ENCODE peak calls at places on chromosomes 4 and X, in four cellular contexts. S is HepG2, U is K562, G is H1. L is an unnamed sample.

GRCh38 chrX:56987741-56988140 is 7.6 kb downstream of the SPIN3 start:
- DNase-seq in S (no peak), G (no peak), U (no peak), L (no peak)

GRCh38 chr4:54658321-54659093 is 750 bp downstream of the KIT start:
- DNase-seq in U (peak; percentile 55), S (peak; percentile 14), G (peak; percentile 78), L (peak; percentile 13)

GRCh38 chrX:81308086-81308852 is 106.4 kb downstream of the SH3BGRL start:
- DNase-seq in S (no peak), U (no peak), G (no peak), L (no peak)

GRCh38 chr4:155854597-155855226 is 11.4 kb downstream of the ASIC5 start:
- DNase-seq in G (no peak), S (no peak), U (no peak), L (no peak)

GRCh38 chrX:100874240-100874798 is at the start of gene NOX1:
- DNase-seq in U (no peak), S (no peak), G (no peak), L (no peak)

GRCh38 chr4:14196141-14196540 is 568.6 kb upstream of the BOD1L1 start:
- DNase-seq in S (no peak), U (peak; percentile 8), G (peak; percentile 76), L (no peak)

GRCh38 chrX:45850775-45851433 is 650.2 kb upstream of the DIPK2B start:
- DNase-seq in U (no peak), S (peak; percentile 6), G (peak; percentile 48), L (no peak)

GRCh38 chr4:15778742-15779231 is 659 bp downstream of the CD38 start:
- DNase-seq in U (no peak), G (peak; percentile 53), S (no peak), L (no peak)

GRCh38 chr4:57148177-57148576 is 38.0 kb upstream of the IGFBP7 start:
- DNase-seq in S (no peak), U (no peak), G (no peak), L (no peak)

DNA sequence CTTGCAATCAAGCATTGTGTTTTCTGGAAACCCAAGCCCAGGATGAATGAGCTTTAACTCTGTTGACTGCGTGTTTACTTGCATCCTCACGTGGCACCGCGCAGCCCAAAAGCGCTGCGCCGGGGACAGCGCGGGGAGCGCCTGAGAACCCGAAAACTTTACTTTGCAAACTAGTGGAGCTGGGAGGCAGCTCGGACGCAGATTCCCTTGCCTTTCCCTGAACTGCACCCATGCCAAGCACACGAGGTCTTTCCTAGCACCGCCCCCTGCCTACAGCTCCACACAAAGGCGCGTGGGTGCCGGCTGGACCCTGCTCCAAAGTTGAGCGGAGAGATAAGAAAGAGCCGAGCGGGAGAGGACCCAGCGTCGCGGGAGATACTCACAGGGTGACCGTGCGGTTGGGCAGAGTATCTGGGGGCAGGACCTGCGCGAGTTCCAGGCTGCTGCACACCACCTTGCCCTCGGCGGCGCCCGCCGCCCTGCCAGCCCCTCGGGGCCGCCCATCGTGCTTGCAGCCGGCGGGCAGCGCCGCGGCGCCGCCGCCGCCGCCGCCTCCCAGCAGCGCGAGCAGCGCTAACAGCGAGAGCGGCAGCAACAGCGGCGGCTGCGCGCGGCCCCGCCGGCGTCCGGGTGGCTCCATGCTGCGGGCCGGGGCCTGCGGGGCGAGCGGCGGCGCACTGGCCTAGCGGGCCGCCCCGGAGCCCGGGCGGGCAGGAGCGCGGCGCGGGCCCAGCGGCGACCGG is 550 bp downstream of the ADGRA3 start:
- DNase-seq in U (peak; percentile 17), G (peak; percentile 76), S (peak; percentile 86), L (no peak)
- H3K4me2 ChIP-seq in U (no peak overlapping the region), G (peak overlapping the region; percentile 98), S (peak overlapping the region; percentile 76), L (peak overlapping the region; percentile 87)

DNA sequence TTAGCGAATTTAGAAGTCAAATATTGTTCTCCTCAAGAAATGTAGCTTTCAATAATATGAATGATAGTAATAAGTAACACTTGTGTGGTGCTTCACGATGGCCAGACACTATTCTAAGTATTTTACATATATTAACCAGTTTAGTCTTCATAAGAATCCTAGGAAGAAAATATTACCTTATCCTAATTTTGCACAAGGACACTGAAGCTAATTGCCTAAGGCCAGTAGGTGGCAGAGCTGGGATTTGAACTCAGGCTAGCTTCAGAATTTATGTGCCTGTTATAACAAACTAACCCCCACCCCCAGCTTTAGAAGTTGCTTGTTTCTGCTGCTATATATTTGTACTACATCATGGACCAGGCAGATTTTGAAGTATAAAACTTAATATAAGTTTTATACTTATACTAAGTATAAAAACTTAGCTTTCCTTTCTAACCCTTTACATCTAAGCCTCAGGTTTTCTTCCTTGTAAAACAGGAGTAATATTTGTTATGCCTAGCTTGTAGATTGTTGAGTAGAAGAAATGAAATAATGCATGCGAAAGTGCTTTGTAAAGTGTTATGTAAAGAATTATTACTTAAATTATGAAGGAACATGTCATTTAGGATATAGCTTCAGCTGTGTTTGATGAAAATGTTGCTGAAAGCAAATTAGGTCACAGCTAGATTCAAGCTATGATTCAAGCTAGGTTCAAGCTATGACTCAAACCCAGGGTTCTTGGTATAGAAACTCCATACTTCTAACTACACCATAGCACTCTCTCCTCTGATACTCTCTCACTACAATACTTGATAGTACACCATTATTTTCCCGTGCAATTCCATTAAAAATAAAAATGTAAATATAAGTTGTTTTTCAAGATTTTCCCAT is 4.2 kb upstream of the CDS1 start:
- DNase-seq in S (peak; percentile 39), U (no peak), G (no peak), L (peak; percentile 51)
- TF ChIP-seq YY1 in S (no peak), U (no peak), G (no peak), L (no peak)

DNA sequence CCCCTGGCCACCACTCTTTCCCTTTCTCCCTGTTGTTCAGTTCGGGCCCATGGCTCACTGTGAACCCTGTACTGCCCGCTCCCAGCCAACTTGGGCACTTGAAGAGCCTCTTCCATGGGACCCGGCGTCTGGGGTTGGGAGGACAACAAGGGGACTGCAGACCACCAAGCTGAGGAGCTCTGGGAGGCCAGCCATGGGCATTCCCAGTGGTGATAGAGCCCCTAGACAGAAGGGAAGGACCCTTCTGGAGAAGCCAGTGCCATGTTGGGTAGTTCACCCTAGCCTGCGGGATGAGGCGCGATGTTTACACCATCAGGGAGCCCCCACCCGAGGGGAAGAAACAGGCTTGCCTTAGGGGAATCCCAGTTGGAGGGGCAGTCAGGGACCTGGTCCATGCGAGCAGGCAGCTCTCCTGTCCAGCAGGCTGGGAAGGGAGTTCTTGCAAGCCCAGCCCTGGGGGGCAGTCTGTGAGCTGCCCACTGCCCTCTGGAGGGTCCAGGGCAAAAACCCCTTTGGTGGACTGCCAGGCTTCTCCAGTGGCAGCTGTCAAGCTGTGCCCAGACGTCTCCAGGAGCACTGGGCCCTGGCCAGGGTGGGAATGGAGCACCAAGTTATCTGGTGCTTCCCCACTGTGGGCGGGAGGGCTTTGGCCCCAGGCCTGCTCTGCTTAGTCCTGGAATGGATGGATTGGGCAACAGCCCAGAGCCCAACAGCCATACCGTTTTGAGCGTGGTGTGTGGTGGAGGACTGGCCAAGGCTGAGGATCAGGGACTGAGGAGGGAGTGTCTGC is 23.7 kb upstream of the UBA1 start:
- DNase-seq in G (no peak), S (no peak), U (no peak), L (no peak)
- TF ChIP-seq FOSL1 in G (no peak), S (no peak), U (no peak), L (no peak)

GRCh38 chrX:125004799-125005198 is 314.9 kb upstream of the TEX13C start:
- DNase-seq in S (no peak), U (peak; percentile 11), G (no peak), L (no peak)
- H3K4me2 ChIP-seq in S (no peak overlapping the region), U (no peak overlapping the region), G (no peak overlapping the region), L (no peak overlapping the region)

DNA sequence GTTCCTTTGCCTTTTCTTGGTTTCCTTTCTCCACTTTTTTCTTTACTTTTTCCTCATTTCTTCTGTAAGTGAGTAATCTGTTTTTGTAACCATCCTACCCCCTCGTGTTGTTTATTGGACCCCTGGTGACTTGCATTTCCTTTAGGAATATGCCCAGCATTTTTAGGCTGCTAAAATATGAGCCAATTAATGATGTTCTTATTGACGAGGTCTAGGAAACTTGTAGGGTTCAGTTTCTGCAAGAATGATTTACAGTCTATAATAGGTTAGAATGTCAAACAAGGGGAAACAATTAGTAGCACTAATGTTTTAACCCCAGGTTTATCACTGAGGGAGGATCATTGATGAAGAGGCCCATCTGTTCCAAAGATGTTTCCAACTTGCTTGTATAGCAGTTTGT is 79.0 kb downstream of the CPE start:
- DNase-seq in S (no peak), U (no peak), G (no peak), L (no peak)
- TF ChIP-seq YY1 in S (no peak), U (no peak), G (no peak), L (no peak)

DNA sequence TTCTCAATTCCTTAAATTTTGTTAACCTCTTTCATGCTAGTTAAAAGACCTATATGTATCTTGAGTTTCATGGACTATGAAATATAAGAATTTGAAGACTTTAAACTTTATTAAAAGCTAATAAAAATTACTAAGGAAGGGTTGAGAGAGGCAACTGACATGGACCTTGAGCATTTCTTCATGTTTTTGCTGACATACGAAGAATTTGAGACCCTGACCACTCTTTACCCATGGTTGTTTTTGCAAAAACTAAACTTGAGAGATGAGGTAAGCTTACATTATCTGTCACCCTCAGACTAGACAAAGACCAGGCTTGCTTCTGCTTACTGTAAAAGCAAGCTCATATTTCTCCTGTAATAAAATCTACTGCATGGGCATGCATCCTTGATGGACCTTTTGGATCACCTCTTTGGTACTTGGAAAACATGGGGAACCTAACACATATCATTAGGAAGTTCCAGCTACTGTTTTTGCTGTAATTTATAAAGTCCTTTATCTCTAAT is 338.2 kb upstream of the PABPC4L start:
- DNase-seq in G (no peak), S (no peak), U (no peak), L (no peak)
- TF ChIP-seq FOSL1 in G (no peak), S (no peak), U (no peak), L (no peak)

L was measured in HCT116.